ENCODE peak calls at places on chromosomes 3 and 15, in seven cellular contexts. D is ovary; A is CD4-positive, alpha-beta T cell; P is astrocyte of the spinal cord; N is SK-N-SH; J is fibroblast of lung; W is cardiac fibroblast. S is an unnamed sample.

GRCh38 chr3:146161725-146162047 is 702 bp upstream of the PLOD2 start:
- DNase-seq in D (peak), A (no peak), P (peak), N (no peak), J (peak), W (no peak), S (no peak)

GRCh38 chr15:70526221-70526973 is 237.0 kb downstream of the UACA start:
- DNase-seq in D (no peak), A (no peak), P (peak), N (peak), J (peak), W (peak), S (peak)

GRCh38 chr3:195209836-195210551 is 61.0 kb downstream of the XXYLT1 start:
- DNase-seq in D (peak), A (no peak), P (peak), N (peak), J (no peak), W (peak), S (peak)

GRCh38 chr3:64223809-64224570 is 1.3 kb downstream of the PRICKLE2 start:
- DNase-seq in D (no peak), A (no peak), P (peak), N (no peak), J (peak), W (peak), S (no peak)

GRCh38 chr3:179196700-179197099 is 48.5 kb downstream of the PIK3CA start:
- DNase-seq in D (no peak), A (no peak), P (no peak), N (no peak), J (no peak), W (no peak), S (no peak)

GRCh38 chr3:125358923-125359322 is 16.2 kb downstream of the ZNF148 start:
- DNase-seq in D (no peak), A (no peak), P (no peak), N (peak), J (no peak), W (no peak), S (no peak)

GRCh38 chr3:70702132-70702531 is 389.7 kb upstream of the MDFIC2 start:
- DNase-seq in D (no peak), A (no peak), P (no peak), N (no peak), J (peak), W (peak), S (no peak)

GRCh38 chr3:50254577-50255250 is 14.2 kb upstream of the SEMA3B start:
- DNase-seq in D (peak), A (no peak), P (peak), N (no peak), J (peak), W (peak), S (no peak)

GRCh38 chr15:80265021-80265420 is 13.0 kb upstream of the CTXND1 start:
- DNase-seq in D (no peak), A (no peak), P (no peak), N (no peak), J (no peak), W (peak), S (no peak)

GRCh38 chr15:57703387-57703786 is 3.1 kb upstream of the POLR2M start:
- DNase-seq in D (no peak), A (no peak), P (no peak), N (no peak), J (peak), W (no peak), S (no peak)

GRCh38 chr3:5095879-5096278 is 26.2 kb upstream of the ARL8B start:
- DNase-seq in D (peak), A (no peak), P (peak), N (peak), J (peak), W (peak), S (no peak)

GRCh38 chr3:8970971-8971589 is 7.8 kb upstream of the RAD18 start:
- DNase-seq in D (peak), A (peak), P (peak), N (peak), J (peak), W (peak), S (no peak)

GRCh38 chr3:195042741-195043611 is 228.0 kb downstream of the XXYLT1 start:
- DNase-seq in D (no peak), A (no peak), P (no peak), N (no peak), J (no peak), W (no peak), S (no peak)

GRCh38 chr3:119221779-119222320 is 18.8 kb downstream of the B4GALT4 start:
- DNase-seq in D (no peak), A (no peak), P (no peak), N (no peak), J (no peak), W (no peak), S (peak)

GRCh38 chr3:95923496-95924210 is 890.7 kb upstream of the EPHA6 start:
- DNase-seq in D (no peak), A (no peak), P (peak), N (no peak), J (peak), W (peak), S (peak)

GRCh38 chr3:133917144-133917543 is 21.5 kb upstream of the RAB6B start:
- DNase-seq in D (no peak), A (no peak), P (no peak), N (no peak), J (no peak), W (no peak), S (no peak)

GRCh38 chr15:39125904-39126303 is 455.0 kb upstream of the THBS1 start:
- DNase-seq in D (no peak), A (no peak), P (peak), N (peak), J (peak), W (peak), S (no peak)

GRCh38 chr15:32838820-32839219 is 121.0 kb downstream of the GREM1 start:
- DNase-seq in D (no peak), A (no peak), P (peak), N (no peak), J (peak), W (peak), S (peak)

GRCh38 chr3:17070560-17070959 is 185.8 kb downstream of the PLCL2 start:
- DNase-seq in D (peak), A (no peak), P (peak), N (no peak), J (peak), W (peak), S (no peak)

GRCh38 chr3:122105626-122106025 is 50.5 kb downstream of the CD86 start:
- DNase-seq in D (peak), A (no peak), P (no peak), N (no peak), J (peak), W (no peak), S (no peak)

GRCh38 chr3:183116051-183116614 is 16.8 kb upstream of the MCCC1 start:
- DNase-seq in D (no peak), A (peak), P (no peak), N (peak), J (no peak), W (no peak), S (no peak)

GRCh38 chr3:42803800-42804112 is 534 bp downstream of the HIGD1A start:
- DNase-seq in D (peak), A (no peak), P (peak), N (peak), J (peak), W (no peak), S (no peak)

GRCh38 chr3:31004025-31004678 is 109.7 kb upstream of the GADL1 start:
- DNase-seq in D (no peak), A (no peak), P (peak), N (peak), J (peak), W (peak), S (peak)

GRCh38 chr15:94286581-94286980 is 55.2 kb downstream of the MCTP2 start:
- DNase-seq in D (no peak), A (no peak), P (peak), N (peak), J (no peak), W (no peak), S (no peak)

GRCh38 chr3:4835616-4836043 is 143.6 kb upstream of the BHLHE40 start:
- DNase-seq in D (no peak), A (no peak), P (no peak), N (no peak), J (peak), W (no peak), S (no peak)

GRCh38 chr3:38000242-38000916 is 9.8 kb downstream of the VILL start:
- DNase-seq in D (peak), A (no peak), P (no peak), N (no peak), J (no peak), W (no peak), S (no peak)

GRCh38 chr15:37034835-37035234 is 65.5 kb downstream of the MEIS2 start:
- DNase-seq in D (no peak), A (no peak), P (no peak), N (no peak), J (no peak), W (no peak), S (no peak)

GRCh38 chr3:44805960-44806359 is 44.4 kb downstream of the KIF15 start:
- DNase-seq in D (no peak), A (no peak), P (no peak), N (peak), J (no peak), W (no peak), S (no peak)

GRCh38 chr3:5053021-5053831 is 68.9 kb upstream of the ARL8B start:
- DNase-seq in D (peak), A (no peak), P (peak), N (no peak), J (peak), W (peak), S (no peak)

GRCh38 chr3:24688446-24689148 is 193.9 kb upstream of the THRB start:
- DNase-seq in D (no peak), A (no peak), P (peak), N (no peak), J (peak), W (peak), S (no peak)

GRCh38 chr3:107810195-107811071 is 280.4 kb downstream of the CD47 start:
- DNase-seq in D (no peak), A (no peak), P (peak), N (no peak), J (peak), W (no peak), S (no peak)

GRCh38 chr15:52780172-52780980 is 9.8 kb downstream of the ONECUT1 start:
- DNase-seq in D (peak), A (peak), P (peak), N (peak), J (peak), W (peak), S (no peak)

GRCh38 chr3:195462308-195462610 is 19.4 kb upstream of the ACAP2 start:
- DNase-seq in D (no peak), A (no peak), P (no peak), N (no peak), J (no peak), W (peak), S (no peak)

GRCh38 chr3:12568747-12569146 is 11.9 kb downstream of the MKRN2 start:
- DNase-seq in D (no peak), A (no peak), P (no peak), N (no peak), J (no peak), W (no peak), S (no peak)

GRCh38 chr3:32961189-32961715 is 9.8 kb downstream of the CCR4 start:
- DNase-seq in D (no peak), A (no peak), P (no peak), N (no peak), J (no peak), W (no peak), S (no peak)

GRCh38 chr3:126737527-126737926 is 33.5 kb downstream of the CHCHD6 start:
- DNase-seq in D (no peak), A (no peak), P (no peak), N (no peak), J (no peak), W (no peak), S (no peak)
- TF ChIP-seq CTCF in D (no peak), A (no peak), P (peak), N (peak), J (peak), W (peak), S (no peak)

GRCh38 chr15:65410972-65411371 is 11.8 kb downstream of the IGDCC4 start:
- DNase-seq in D (no peak), A (no peak), P (no peak), N (no peak), J (no peak), W (no peak), S (no peak)

GRCh38 chr15:65408370-65409283 is 14.1 kb downstream of the IGDCC4 start:
- DNase-seq in D (no peak), A (no peak), P (peak), N (no peak), J (peak), W (no peak), S (no peak)

GRCh38 chr15:65410036-65410435 is 12.7 kb downstream of the IGDCC4 start:
- DNase-seq in D (no peak), A (no peak), P (no peak), N (no peak), J (no peak), W (no peak), S (no peak)

GRCh38 chr15:65411470-65412071 is 11.2 kb downstream of the IGDCC4 start:
- DNase-seq in D (no peak), A (no peak), P (peak), N (no peak), J (peak), W (no peak), S (no peak)

DNA sequence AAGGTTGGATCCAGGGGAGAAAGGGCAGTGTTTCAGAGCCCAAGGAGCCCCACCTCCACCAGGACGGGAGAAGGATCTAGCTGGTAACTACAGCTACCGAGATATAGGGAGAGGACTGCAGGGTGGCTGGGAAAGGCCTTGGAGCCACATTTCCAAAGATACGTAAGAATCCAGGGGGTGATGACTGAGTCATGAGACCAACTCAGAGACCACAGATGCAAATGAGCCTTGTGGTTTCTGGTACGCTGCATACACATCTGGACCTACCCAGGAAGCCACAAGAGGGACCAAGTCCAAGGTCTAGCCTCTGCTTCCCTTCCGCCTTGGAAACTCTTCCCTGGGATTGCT is 13.5 kb downstream of the IGDCC4 start:
- DNase-seq in D (no peak), A (no peak), P (peak), N (no peak), J (peak), W (peak), S (peak)
- TF ChIP-seq CTCF in D (no peak), A (no peak), P (no peak), N (no peak), J (peak), W (peak), S (no peak)

GRCh38 chr15:78317145-78317836 is 17.9 kb upstream of the SKIC8 start:
- DNase-seq in D (no peak), A (no peak), P (no peak), N (peak), J (no peak), W (peak), S (no peak)

GRCh38 chr15:78314181-78314581 is 14.8 kb upstream of the SKIC8 start:
- DNase-seq in D (no peak), A (no peak), P (no peak), N (no peak), J (no peak), W (no peak), S (no peak)

GRCh38 chr15:78313383-78313782 is 14.0 kb upstream of the SKIC8 start:
- DNase-seq in D (no peak), A (no peak), P (no peak), N (no peak), J (no peak), W (no peak), S (no peak)

GRCh38 chr15:78316211-78317077 is 17.0 kb upstream of the SKIC8 start:
- DNase-seq in D (no peak), A (no peak), P (no peak), N (peak), J (no peak), W (no peak), S (no peak)

GRCh38 chr15:78315686-78316085 is 16.3 kb upstream of the SKIC8 start:
- DNase-seq in D (no peak), A (no peak), P (no peak), N (peak), J (no peak), W (no peak), S (no peak)
- TF ChIP-seq CTCF in D (no peak), A (no peak), P (peak), N (peak), J (peak), W (peak), S (peak)

DNA sequence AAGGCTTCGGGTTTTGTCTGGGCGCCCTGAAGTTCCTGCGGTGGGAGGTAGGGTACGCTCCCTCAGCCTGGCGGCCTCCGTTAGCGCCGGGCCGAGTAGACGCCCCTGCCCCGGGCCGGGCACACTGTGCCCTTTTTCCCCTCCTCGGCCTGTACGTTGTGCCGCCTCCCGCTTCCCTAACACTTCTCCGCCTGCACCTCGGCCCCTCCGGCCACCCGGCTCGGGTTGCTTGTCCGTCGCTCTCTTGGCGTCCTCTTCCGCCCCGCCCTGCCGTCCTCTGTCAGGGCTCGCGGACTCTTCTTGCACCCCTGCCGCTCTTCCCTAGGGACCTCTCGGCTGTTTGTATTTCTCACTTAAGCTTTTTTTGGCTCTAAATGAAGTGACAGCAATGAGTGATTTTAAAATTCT is 384 bp downstream of the KNL1 start:
- DNase-seq in D (no peak), A (no peak), P (peak), N (peak), J (peak), W (peak), S (no peak)
- TF ChIP-seq CTCF in D (no peak), A (no peak), P (peak), N (no peak), J (peak), W (peak), S (peak)

DNA sequence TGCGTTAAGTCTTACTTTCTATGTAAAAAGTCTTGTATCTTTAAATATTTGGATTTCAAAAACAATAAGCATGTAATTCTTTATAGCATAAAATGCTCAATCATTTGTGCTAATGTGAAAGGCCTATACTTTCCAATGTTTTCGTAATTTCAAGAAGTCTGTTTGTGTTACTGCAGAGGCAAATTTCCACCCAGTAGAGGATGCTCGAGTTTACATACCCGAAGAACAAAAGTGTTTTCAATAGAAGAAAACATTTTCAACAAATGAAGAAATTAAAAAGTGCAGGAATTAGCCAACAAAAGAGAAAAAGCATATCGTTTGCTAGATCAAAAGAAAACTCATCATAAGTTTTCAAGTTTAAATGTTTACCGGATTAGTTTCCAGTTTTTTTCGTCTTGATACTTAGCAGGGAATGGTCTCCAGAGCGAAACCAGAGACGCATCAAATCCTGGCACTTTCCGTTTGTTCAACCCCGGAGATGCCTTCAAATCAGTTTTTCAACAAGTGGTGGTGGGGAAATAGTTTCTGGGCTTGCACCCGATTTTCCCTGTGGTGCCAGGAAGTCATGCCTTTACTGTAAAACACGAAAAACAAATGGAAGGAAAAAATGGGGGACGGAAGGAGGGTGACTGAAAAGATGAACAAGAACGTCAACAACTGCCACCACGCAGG is 1.0 kb downstream of the CGGBP1 start:
- DNase-seq in D (no peak), A (no peak), P (peak), N (no peak), J (peak), W (peak), S (no peak)
- TF ChIP-seq CTCF in D (no peak), A (peak), P (peak), N (peak), J (peak), W (peak), S (peak)

GRCh38 chr3:101561630-101562328 is at the start of gene TRMT10C:
- DNase-seq in D (peak), A (peak), P (peak), N (peak), J (peak), W (peak), S (peak)

GRCh38 chr3:101556064-101556463 is 5.6 kb upstream of the TRMT10C start:
- DNase-seq in D (no peak), A (no peak), P (no peak), N (no peak), J (no peak), W (no peak), S (no peak)
- TF ChIP-seq CTCF in D (no peak), A (no peak), P (no peak), N (no peak), J (no peak), W (no peak), S (no peak)

GRCh38 chr3:118187221-118187620 is 847.4 kb downstream of the IGSF11 start:
- DNase-seq in D (no peak), A (no peak), P (no peak), N (no peak), J (no peak), W (no peak), S (no peak)

GRCh38 chr3:118180853-118181252 is 853.8 kb downstream of the IGSF11 start:
- DNase-seq in D (no peak), A (no peak), P (no peak), N (no peak), J (no peak), W (no peak), S (no peak)

DNA sequence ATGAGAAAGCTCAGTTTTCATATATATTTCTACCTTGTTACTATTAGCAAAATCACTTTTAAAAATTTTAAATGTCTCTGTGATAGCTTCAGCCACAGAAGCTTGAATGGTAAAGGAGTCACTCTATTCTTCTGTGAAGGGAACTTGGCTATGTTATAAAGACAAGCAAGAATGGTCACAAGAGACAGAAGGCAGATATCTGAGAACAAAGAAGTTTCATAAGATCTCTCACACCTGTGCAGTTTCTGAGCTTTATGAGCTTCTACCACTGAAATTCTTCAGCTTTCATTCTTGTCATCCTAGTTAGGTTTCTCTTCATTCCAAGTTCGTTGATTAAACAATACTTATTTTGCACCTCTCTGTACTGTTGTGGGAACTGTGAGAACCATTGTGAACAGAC is 853.4 kb downstream of the IGSF11 start:
- DNase-seq in D (no peak), A (no peak), P (no peak), N (no peak), J (no peak), W (no peak), S (no peak)
- TF ChIP-seq CTCF in D (no peak), A (no peak), P (no peak), N (no peak), J (no peak), W (no peak), S (no peak)

GRCh38 chr3:57864853-57865252 is 108.7 kb downstream of the SLMAP start:
- DNase-seq in D (no peak), A (no peak), P (peak), N (no peak), J (peak), W (peak), S (no peak)
- TF ChIP-seq CTCF in D (no peak), A (no peak), P (peak), N (peak), J (peak), W (peak), S (peak)

GRCh38 chr15:90087454-90088154 is 14.7 kb downstream of the IDH2 start:
- DNase-seq in D (peak), A (no peak), P (no peak), N (peak), J (no peak), W (peak), S (no peak)
- TF ChIP-seq CTCF in D (no peak), A (no peak), P (peak), N (peak), J (peak), W (peak), S (no peak)

S was measured in AG09319.